ENCODE peak calls at places on chromosomes 11 and 22, in five cellular contexts. B is heart left ventricle, K is colonic mucosa, P is small intestine, U is H9. X is an unnamed sample.

GRCh38 chr11:24064309-24064903 is 432.4 kb upstream of the LUZP2 start:
- DNase-seq in B (no peak), K (no peak), P (no peak), U (no peak), X (no peak)

GRCh38 chr11:2304156-2305139 is 2.6 kb downstream of the TSPAN32 start:
- DNase-seq in B (no peak), K (peak; percentile 18), P (no peak), U (peak; percentile 31), X (peak; percentile 43)

GRCh38 chr11:1771700-1772099 is 8.0 kb upstream of the CTSD start:
- DNase-seq in B (no peak), K (no peak), P (no peak), U (no peak), X (peak; percentile 38)

GRCh38 chr22:27518583-27519437 is 282.7 kb downstream of the MN1 start:
- DNase-seq in B (no peak), K (no peak), P (no peak), U (no peak), X (no peak)

GRCh38 chr22:19530751-19531150 is 6.5 kb upstream of the CLDN5 start:
- DNase-seq in B (no peak), K (no peak), P (no peak), U (no peak), X (no peak)

GRCh38 chr11:108912587-108912986 is 247.7 kb downstream of the DDX10 start:
- DNase-seq in B (no peak), K (no peak), P (no peak), U (no peak), X (no peak)

GRCh38 chr11:77580712-77581337 is 8.9 kb upstream of the AQP11 start:
- DNase-seq in B (no peak), K (no peak), P (no peak), U (no peak), X (no peak)

GRCh38 chr22:26660961-26661578 is 3.7 kb downstream of the MIAT start:
- DNase-seq in B (no peak), K (no peak), P (no peak), U (no peak), X (no peak)

GRCh38 chr11:112554586-112554985 is 293.9 kb upstream of the PLET1 start:
- DNase-seq in B (no peak), K (no peak), P (no peak), U (no peak), X (no peak)

GRCh38 chr11:43868852-43869567 is 11.6 kb upstream of the ALKBH3 start:
- DNase-seq in B (no peak), K (no peak), P (peak; percentile 58), U (no peak), X (no peak)

GRCh38 chr11:61587951-61588695 is 7.2 kb upstream of the SYT7 start:
- DNase-seq in B (peak; percentile 59), K (peak; percentile 90), P (peak; percentile 38), U (peak; percentile 93), X (peak; percentile 71)

GRCh38 chr11:122642971-122643370 is 12.6 kb upstream of the UBASH3B start:
- DNase-seq in B (no peak), K (no peak), P (no peak), U (no peak), X (no peak)

GRCh38 chr11:82818399-82819043 is 81.7 kb downstream of the PRCP start:
- DNase-seq in B (no peak), K (no peak), P (peak; percentile 9), U (no peak), X (no peak)

GRCh38 chr22:42684462-42685195 is 35.4 kb upstream of the CYB5R3 start:
- DNase-seq in B (no peak), K (no peak), P (no peak), U (no peak), X (no peak)

GRCh38 chr11:43681543-43681942 is 1.0 kb downstream of the HSD17B12 start:
- DNase-seq in B (no peak), K (no peak), P (peak; percentile 48), U (no peak), X (no peak)

GRCh38 chr11:66316849-66317251 is at the start of gene CD248:
- DNase-seq in B (peak; percentile 88), K (peak; percentile 47), P (no peak), U (peak; percentile 75), X (peak; percentile 78)
- H3K27ac ChIP-seq in B (peak within 1 kb of the TSS; percentile 89), K (peak within 1 kb of the TSS; percentile 57), P (peak within 1 kb of the TSS; percentile 90), U (no peak within 1 kb of the TSS), X (peak within 1 kb of the TSS; percentile 60)

GRCh38 chr11:126809514-126810289 is 190.9 kb downstream of the KIRREL3 start:
- DNase-seq in B (no peak), K (no peak), P (no peak), U (no peak), X (no peak)
- H3K27ac ChIP-seq in B (no peak overlapping the region), K (no peak overlapping the region), P (no peak overlapping the region), U (no peak overlapping the region), X (no peak overlapping the region)

DNA sequence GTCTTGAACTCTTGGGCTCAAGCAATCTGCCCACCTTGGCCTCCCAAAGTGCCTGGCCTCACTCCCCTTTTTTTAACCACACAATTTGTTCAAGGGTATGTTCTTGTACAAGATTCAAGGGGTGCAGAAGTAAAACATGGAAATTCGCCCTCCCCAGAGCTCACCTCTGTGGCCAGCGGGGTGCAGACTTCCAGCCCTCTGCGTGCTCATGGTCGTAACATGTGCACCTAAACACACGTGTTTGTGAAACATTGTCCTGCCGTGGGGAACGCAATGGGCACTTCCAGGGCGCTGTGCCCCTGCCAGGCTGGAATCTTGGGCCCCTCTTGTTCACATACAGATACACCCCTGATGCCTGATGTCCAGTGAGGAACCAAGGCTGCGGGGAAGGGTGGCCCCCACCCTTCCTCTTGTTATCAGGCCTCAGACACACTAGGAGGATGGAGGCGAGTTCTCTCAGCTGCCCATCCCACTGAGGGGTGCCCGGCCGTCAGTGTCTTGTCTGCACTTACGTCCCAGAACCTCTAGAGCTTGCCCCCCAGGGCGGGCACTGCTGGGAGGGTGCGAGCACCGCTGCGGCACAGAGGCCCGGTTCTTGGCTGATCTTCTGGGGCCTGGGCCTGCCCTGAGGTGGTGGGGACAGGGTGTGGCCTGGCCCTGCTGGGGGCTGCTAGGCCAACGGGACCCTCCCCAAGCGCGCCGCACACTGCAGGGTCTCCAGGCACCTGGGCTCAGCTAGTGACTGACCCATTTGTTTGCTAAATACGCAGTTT is 4.1 kb upstream of the EPS8L2 start:
- DNase-seq in B (no peak), K (no peak), P (no peak), U (no peak), X (no peak)
- H3K27ac ChIP-seq in B (no peak overlapping the region), K (no peak overlapping the region), P (no peak overlapping the region), U (no peak overlapping the region), X (no peak overlapping the region)

DNA sequence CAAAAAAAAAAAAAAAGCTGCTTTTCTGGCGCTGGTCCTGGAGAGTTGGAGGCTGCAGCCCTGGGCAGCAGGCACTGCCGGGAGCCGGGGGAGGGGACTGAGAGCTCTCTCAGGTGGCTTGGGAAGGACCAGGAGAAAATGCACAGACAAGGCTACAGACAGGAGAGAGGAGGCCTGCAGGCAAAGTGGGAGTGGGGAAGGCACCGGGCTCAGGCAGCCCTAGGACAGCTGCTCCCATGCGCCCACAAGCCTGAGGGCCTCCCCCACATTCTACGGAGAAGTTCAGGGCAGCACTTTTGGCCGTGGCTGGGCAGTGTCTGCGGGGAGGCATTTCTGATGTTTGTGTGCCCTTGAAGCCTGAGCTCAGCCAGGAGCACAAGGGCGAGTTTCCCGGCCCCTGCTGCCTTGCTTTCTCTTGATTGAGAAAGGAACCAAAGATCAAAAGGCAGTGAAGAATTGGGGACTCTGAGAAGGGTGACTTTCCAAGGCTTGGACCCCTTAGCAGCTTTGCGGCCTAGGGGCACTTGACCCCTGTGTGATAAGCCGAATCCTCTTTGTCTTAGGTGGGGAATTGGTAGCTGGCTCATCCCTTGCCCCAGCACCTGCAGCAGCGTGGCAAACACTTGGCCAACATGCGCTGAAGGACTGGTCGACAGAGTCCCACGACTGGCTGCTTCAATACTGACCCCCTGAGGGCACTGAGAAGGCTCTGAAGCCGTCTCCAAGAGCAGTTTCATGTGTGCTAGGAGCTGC is 35.3 kb downstream of the PPM1F start:
- DNase-seq in B (no peak), K (no peak), P (no peak), U (no peak), X (no peak)
- H3K27ac ChIP-seq in B (no peak overlapping the region), K (no peak overlapping the region), P (no peak overlapping the region), U (no peak overlapping the region), X (no peak overlapping the region)

DNA sequence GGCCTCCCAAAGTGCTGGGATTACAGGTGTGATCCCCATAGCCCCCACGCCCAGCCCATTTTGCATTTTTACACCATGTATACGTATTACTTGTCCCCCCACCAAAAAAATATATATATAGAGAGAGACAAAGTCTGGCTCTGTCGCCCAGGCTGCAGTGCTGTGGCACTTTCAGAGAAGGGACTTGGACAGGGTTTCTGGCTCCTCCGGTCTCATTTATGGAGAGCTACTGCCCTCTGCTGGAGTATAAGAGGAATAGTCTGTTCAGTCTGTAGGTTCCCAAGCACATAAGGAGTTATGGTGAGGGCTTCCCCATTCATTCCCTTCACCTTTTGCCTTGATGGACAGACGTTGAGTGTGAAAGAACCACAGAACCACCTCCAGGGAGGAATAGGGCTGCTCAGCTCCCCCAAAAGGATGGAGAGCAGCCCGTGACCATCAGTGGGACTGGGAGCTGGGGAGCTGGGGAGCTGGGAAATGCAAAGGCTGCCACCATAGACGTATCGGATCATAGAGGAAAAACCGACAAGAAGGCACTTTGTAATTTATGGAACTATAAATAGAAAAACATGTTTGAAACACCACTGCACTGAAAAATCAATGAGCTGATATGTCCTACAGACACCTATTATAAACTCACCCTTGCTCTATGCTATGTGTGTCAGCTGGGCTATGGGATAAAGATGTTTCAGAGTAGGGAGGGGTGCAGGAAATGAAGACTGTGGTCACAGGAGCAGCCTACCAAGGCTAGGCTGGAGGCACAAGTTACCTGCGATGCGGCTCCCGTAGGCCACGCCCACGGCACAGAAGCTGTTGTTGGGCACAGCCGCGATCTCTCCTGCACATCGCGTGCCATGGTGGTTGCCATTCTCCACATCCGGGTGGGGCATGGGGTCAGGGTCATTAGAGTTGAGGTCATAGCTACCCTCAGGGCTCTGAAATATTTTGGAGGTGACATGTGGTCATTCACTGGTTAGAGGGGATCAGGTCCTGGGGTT is 5.2 kb downstream of the PCSK7 start:
- DNase-seq in B (peak; percentile 58), K (no peak), P (peak; percentile 87), U (peak; percentile 52), X (no peak)
- H3K27ac ChIP-seq in B (no peak overlapping the region), K (no peak overlapping the region), P (no peak overlapping the region), U (no peak overlapping the region), X (no peak overlapping the region)

GRCh38 chr11:129321076-129321475 is 54.6 kb upstream of the BARX2 start:
- DNase-seq in B (no peak), K (no peak), P (peak; percentile 50), U (no peak), X (no peak)
- H3K27ac ChIP-seq in B (no peak overlapping the region), K (no peak overlapping the region), P (no peak overlapping the region), U (no peak overlapping the region), X (no peak overlapping the region)

X was measured in psoas muscle.